ENCODE peak calls at places on chromosomes 16 and 17, in seven cellular contexts. One of them, this sample, is unnamed.

GRCh38 chr16:85082553-85083050 is 29.7 kb downstream of the CIBAR2 start:
- DNase-seq in T1000: no peak
- DNase-seq in putamen: no peak
- DNase-seq in hippocampal formation: no peak
- DNase-seq in GM04504: no peak
- DNase-seq in GM19239: no peak
- DNase-seq in COR-L47: no peak
- DNase-seq in this sample: no peak

GRCh38 chr17:44069974-44070454 is 521 bp upstream of the G6PC3 start:
- DNase-seq in T1000: no peak
- DNase-seq in putamen: peak; percentile 39
- DNase-seq in GM19239: no peak
- DNase-seq in hippocampal formation: no peak
- DNase-seq in GM04504: no peak
- DNase-seq in COR-L47: no peak
- DNase-seq in this sample: no peak

GRCh38 chr17:43027091-43028032 is 2.3 kb downstream of the RND2 start:
- DNase-seq in COR-L47: no peak
- DNase-seq in GM19239: no peak
- DNase-seq in T1000: no peak
- DNase-seq in putamen: no peak
- DNase-seq in GM04504: no peak
- DNase-seq in hippocampal formation: no peak
- DNase-seq in this sample: no peak

GRCh38 chr17:75109047-75109406 is 742 bp upstream of the ARMC7 start:
- DNase-seq in putamen: no peak
- DNase-seq in GM19239: no peak
- DNase-seq in hippocampal formation: no peak
- DNase-seq in GM04504: no peak
- DNase-seq in T1000: no peak
- DNase-seq in COR-L47: no peak
- DNase-seq in this sample: no peak

GRCh38 chr17:49022391-49022941 is 25.3 kb downstream of the IGF2BP1 start:
- DNase-seq in GM19239: no peak
- DNase-seq in hippocampal formation: no peak
- DNase-seq in COR-L47: no peak
- DNase-seq in putamen: no peak
- DNase-seq in GM04504: no peak
- DNase-seq in T1000: no peak
- DNase-seq in this sample: no peak

GRCh38 chr17:83183951-83184506 is 104.6 kb downstream of the METRNL start:
- DNase-seq in hippocampal formation: no peak
- DNase-seq in GM19239: no peak
- DNase-seq in GM04504: no peak
- DNase-seq in COR-L47: no peak
- DNase-seq in T1000: no peak
- DNase-seq in putamen: no peak
- DNase-seq in this sample: no peak

GRCh38 chr17:7448461-7448860 is 3.6 kb downstream of the CHRNB1 start:
- DNase-seq in hippocampal formation: no peak
- DNase-seq in GM19239: no peak
- DNase-seq in T1000: no peak
- DNase-seq in putamen: no peak
- DNase-seq in GM04504: no peak
- DNase-seq in COR-L47: no peak
- DNase-seq in this sample: no peak

GRCh38 chr16:29699324-29700219 is 20.6 kb downstream of the QPRT start:
- DNase-seq in hippocampal formation: no peak
- DNase-seq in GM04504: no peak
- DNase-seq in T1000: no peak
- DNase-seq in COR-L47: no peak
- DNase-seq in GM19239: no peak
- DNase-seq in putamen: no peak
- DNase-seq in this sample: no peak

GRCh38 chr16:89917773-89918452 is 749 bp upstream of the MC1R start:
- DNase-seq in putamen: peak; percentile 59
- DNase-seq in GM19239: peak; percentile 92
- DNase-seq in COR-L47: peak; percentile 89
- DNase-seq in GM04504: peak; percentile 77
- DNase-seq in T1000: no peak
- DNase-seq in hippocampal formation: no peak
- DNase-seq in this sample: peak; percentile 50

GRCh38 chr17:28514571-28515002 is 8.4 kb downstream of the FOXN1 start:
- DNase-seq in GM04504: no peak
- DNase-seq in putamen: no peak
- DNase-seq in GM19239: no peak
- DNase-seq in hippocampal formation: no peak
- DNase-seq in T1000: no peak
- DNase-seq in COR-L47: no peak
- DNase-seq in this sample: no peak

GRCh38 chr16:88527186-88527936 is 42.8 kb upstream of the ZC3H18 start:
- DNase-seq in hippocampal formation: peak; percentile 41
- DNase-seq in GM04504: no peak
- DNase-seq in COR-L47: peak; percentile 41
- DNase-seq in GM19239: peak; percentile 95
- DNase-seq in putamen: no peak
- DNase-seq in T1000: peak; percentile 14
- DNase-seq in this sample: peak; percentile 83

GRCh38 chr17:27216836-27217235 is 77.1 kb upstream of the WSB1 start:
- DNase-seq in GM19239: no peak
- DNase-seq in hippocampal formation: no peak
- DNase-seq in COR-L47: no peak
- DNase-seq in GM04504: no peak
- DNase-seq in T1000: no peak
- DNase-seq in putamen: no peak
- DNase-seq in this sample: no peak

GRCh38 chr17:320809-321385 is 31.7 kb downstream of the RPH3AL start:
- DNase-seq in GM19239: no peak
- DNase-seq in GM04504: no peak
- DNase-seq in COR-L47: no peak
- DNase-seq in T1000: no peak
- DNase-seq in hippocampal formation: no peak
- DNase-seq in putamen: no peak
- DNase-seq in this sample: no peak

GRCh38 chr16:80971814-80972213 is 34.9 kb downstream of the CMC2 start:
- DNase-seq in T1000: no peak
- DNase-seq in putamen: no peak
- DNase-seq in GM04504: no peak
- DNase-seq in COR-L47: no peak
- DNase-seq in hippocampal formation: no peak
- DNase-seq in GM19239: no peak
- DNase-seq in this sample: no peak

GRCh38 chr16:57564571-57565270 is 22.3 kb downstream of the ADGRG5 start:
- DNase-seq in T1000: peak; percentile 61
- DNase-seq in putamen: no peak
- DNase-seq in hippocampal formation: no peak
- DNase-seq in GM19239: no peak
- DNase-seq in GM04504: no peak
- DNase-seq in COR-L47: no peak
- DNase-seq in this sample: no peak

GRCh38 chr16:23080329-23080728 is 68.9 kb downstream of the USP31 start:
- DNase-seq in T1000: no peak
- DNase-seq in GM04504: no peak
- DNase-seq in hippocampal formation: no peak
- DNase-seq in putamen: no peak
- DNase-seq in COR-L47: no peak
- DNase-seq in GM19239: no peak
- DNase-seq in this sample: no peak

GRCh38 chr17:54916721-54917120 is 16.1 kb downstream of the TOM1L1 start:
- DNase-seq in COR-L47: no peak
- DNase-seq in GM19239: no peak
- DNase-seq in T1000: no peak
- DNase-seq in GM04504: no peak
- DNase-seq in hippocampal formation: no peak
- DNase-seq in putamen: no peak
- DNase-seq in this sample: no peak

GRCh38 chr17:80783971-80784370 is 207.7 kb upstream of the CHMP6 start:
- DNase-seq in putamen: no peak
- DNase-seq in COR-L47: no peak
- DNase-seq in GM04504: no peak
- DNase-seq in T1000: no peak
- DNase-seq in GM19239: no peak
- DNase-seq in hippocampal formation: no peak
- DNase-seq in this sample: no peak

GRCh38 chr16:24745791-24746190 is 16.3 kb downstream of the TNRC6A start:
- DNase-seq in GM04504: no peak
- DNase-seq in GM19239: no peak
- DNase-seq in COR-L47: no peak
- DNase-seq in hippocampal formation: no peak
- DNase-seq in T1000: no peak
- DNase-seq in putamen: no peak
- DNase-seq in this sample: no peak

GRCh38 chr16:79839851-79840321 is 239.3 kb upstream of the MAF start:
- DNase-seq in GM04504: no peak
- DNase-seq in GM19239: no peak
- DNase-seq in COR-L47: no peak
- DNase-seq in T1000: no peak
- DNase-seq in hippocampal formation: no peak
- DNase-seq in putamen: no peak
- DNase-seq in this sample: no peak

GRCh38 chr17:40819528-40820125 is 2.8 kb downstream of the KRT10 start:
- DNase-seq in GM19239: no peak
- DNase-seq in COR-L47: no peak
- DNase-seq in GM04504: no peak
- DNase-seq in T1000: no peak
- DNase-seq in hippocampal formation: no peak
- DNase-seq in putamen: peak; percentile 13
- DNase-seq in this sample: peak; percentile 6

GRCh38 chr17:48347203-48347602 is 82.8 kb downstream of the SKAP1 start:
- DNase-seq in GM19239: no peak
- DNase-seq in T1000: no peak
- DNase-seq in putamen: no peak
- DNase-seq in GM04504: no peak
- DNase-seq in COR-L47: no peak
- DNase-seq in hippocampal formation: no peak
- DNase-seq in this sample: no peak

GRCh38 chr16:28985206-28985605 is 354 bp downstream of the LAT start:
- DNase-seq in T1000: no peak
- DNase-seq in COR-L47: no peak
- DNase-seq in putamen: no peak
- DNase-seq in hippocampal formation: no peak
- DNase-seq in GM19239: no peak
- DNase-seq in GM04504: no peak
- DNase-seq in this sample: no peak

GRCh38 chr16:3919413-3919812 is 38.9 kb upstream of the CREBBP start:
- DNase-seq in T1000: no peak
- DNase-seq in hippocampal formation: no peak
- DNase-seq in GM04504: no peak
- DNase-seq in COR-L47: no peak
- DNase-seq in GM19239: no peak
- DNase-seq in putamen: no peak
- DNase-seq in this sample: no peak

GRCh38 chr16:54987081-54987480 is 56.4 kb downstream of the IRX5 start:
- DNase-seq in T1000: no peak
- DNase-seq in hippocampal formation: peak; percentile 81
- DNase-seq in putamen: peak; percentile 80
- DNase-seq in COR-L47: peak; percentile 50
- DNase-seq in GM04504: no peak
- DNase-seq in GM19239: no peak
- DNase-seq in this sample: no peak

GRCh38 chr16:67529639-67530012 is 997 bp downstream of the RIPOR1 start:
- DNase-seq in T1000: no peak
- DNase-seq in GM04504: no peak
- DNase-seq in hippocampal formation: no peak
- DNase-seq in GM19239: no peak
- DNase-seq in COR-L47: no peak
- DNase-seq in putamen: no peak
- DNase-seq in this sample: no peak

GRCh38 chr17:78828470-78829185 is 12.0 kb downstream of the USP36 start:
- DNase-seq in GM19239: no peak
- DNase-seq in GM04504: no peak
- DNase-seq in putamen: no peak
- DNase-seq in T1000: no peak
- DNase-seq in COR-L47: no peak
- DNase-seq in hippocampal formation: no peak
- DNase-seq in this sample: peak; percentile 47

This sample was measured in HEK293T.